ENCODE peak calls at places on chromosomes 4 and X, in four cellular contexts. A is osteoblast; H is activated naive CD8-positive, alpha-beta T cell treated with anti-CD3 and anti-CD28 coated beads, Interleukin-2, amount 10 ng/mL, durations not matched to agents 7 days and 5 days; M is activated CD8-positive, alpha-beta memory T cell treated with anti-CD3 and anti-CD28 coated beads for 1 hour. I is an unnamed sample.

GRCh38 chrX:154430504-154430903 is 2.0 kb downstream of the ATP6AP1 start:
- DNase-seq in A (no peak), H (no peak), M (no peak), I (no peak)

GRCh38 chr4:88204882-88205281 is 46.4 kb upstream of the ABCG2 start:
- DNase-seq in A (peak; percentile 32), H (no peak), M (no peak), I (no peak)

GRCh38 chr4:12545845-12546244 is 938.3 kb downstream of the RAB28 start:
- DNase-seq in A (no peak), H (no peak), M (no peak), I (no peak)

GRCh38 chrX:41302293-41302868 is 31.6 kb upstream of the DDX3X start:
- DNase-seq in A (peak; percentile 19), H (no peak), M (no peak), I (no peak)

GRCh38 chr4:123599920-123600394 is 203.4 kb downstream of the SPRY1 start:
- DNase-seq in A (no peak), H (peak; percentile 60), M (peak; percentile 25), I (no peak)

GRCh38 chr4:118059397-118059796 is 25.1 kb downstream of the NDST3 start:
- DNase-seq in A (no peak), H (no peak), M (no peak), I (no peak)

GRCh38 chr4:111494471-111494870 is 650.8 kb upstream of the FAM241A start:
- DNase-seq in A (no peak), H (no peak), M (no peak), I (no peak)

GRCh38 chr4:27141530-27141929 is 280.9 kb downstream of the STIM2 start:
- DNase-seq in A (no peak), H (no peak), M (no peak), I (no peak)

GRCh38 chr4:156534205-156534604 is 437.4 kb downstream of the PDGFC start:
- DNase-seq in A (no peak), H (no peak), M (no peak), I (no peak)